ENCODE peak calls at places on chromosomes 16 and 17, in eight cellular contexts. S is lung microvascular endothelial cell, K is SK-N-SH, J is B cell, M is NCI-H2081, A is spleen, V is GM04503, E is T-helper 17 cell. G is an unnamed sample.

GRCh38 chr17:62754696-62755095 is 53.4 kb downstream of the MARCHF10 start:
- DNase-seq in E (no peak), J (no peak), M (no peak), A (no peak), S (no peak), V (no peak), K (no peak), G (no peak)

GRCh38 chr17:4142107-4142900 is 526 bp downstream of the ZZEF1 start:
- DNase-seq in J (no peak), A (no peak), K (no peak), M (no peak), E (peak; percentile 30), V (no peak), S (peak; percentile 52), G (no peak)

GRCh38 chr17:2695961-2696760 is 15.4 kb downstream of the CLUH start:
- DNase-seq in J (peak; percentile 47), A (peak; percentile 74), S (no peak), V (no peak), K (peak; percentile 32), M (no peak), E (no peak), G (no peak)

GRCh38 chr17:1830288-1830687 is 483 bp downstream of the RPA1 start:
- DNase-seq in S (peak; percentile 7), E (no peak), V (no peak), A (no peak), J (no peak), K (peak; percentile 27), M (no peak), G (peak; percentile 5)

GRCh38 chr16:71230122-71230845 is at the start of gene HYDIN:
- DNase-seq in A (no peak), V (no peak), K (peak; percentile 91), M (peak; percentile 71), E (no peak), S (peak; percentile 21), J (no peak), G (peak; percentile 66)

GRCh38 chr17:29451338-29451737 is 61.2 kb downstream of the TAOK1 start:
- DNase-seq in M (no peak), S (no peak), K (no peak), A (no peak), V (no peak), J (no peak), E (no peak), G (no peak)

GRCh38 chr17:38485146-38485468 is 56.8 kb downstream of the ARHGAP23 start:
- DNase-seq in S (no peak), V (no peak), A (no peak), J (no peak), K (no peak), E (no peak), M (no peak), G (no peak)

GRCh38 chr16:11245988-11246387 is 10.0 kb downstream of the SOCS1 start:
- DNase-seq in J (no peak), V (no peak), E (no peak), K (no peak), A (no peak), M (no peak), S (no peak), G (no peak)

GRCh38 chr16:1105888-1106620 is 10.0 kb upstream of the C1QTNF8 start:
- DNase-seq in K (peak; percentile 98), M (no peak), V (no peak), S (peak; percentile 59), E (no peak), J (peak; percentile 78), A (peak; percentile 82), G (peak; percentile 2)

GRCh38 chr16:57742543-57742942 is 7.0 kb downstream of the KATNB1 start:
- DNase-seq in A (no peak), E (no peak), J (no peak), V (no peak), S (no peak), K (no peak), M (peak; percentile 55), G (peak; percentile 83)

GRCh38 chr17:50133769-50134099 is 3.8 kb upstream of the SAMD14 start:
- DNase-seq in J (no peak), A (no peak), V (no peak), S (no peak), E (no peak), K (no peak), M (no peak), G (no peak)

GRCh38 chr16:57619606-57620315 is 8.7 kb upstream of the ADGRG1 start:
- DNase-seq in M (peak; percentile 45), E (no peak), K (no peak), V (no peak), S (no peak), J (no peak), A (peak; percentile 67), G (no peak)

GRCh38 chr17:34613064-34614019 is 34.0 kb downstream of the TMEM132E start:
- DNase-seq in K (peak; percentile 77), J (no peak), M (no peak), S (no peak), A (no peak), E (no peak), V (no peak), G (peak; percentile 11)

GRCh38 chr16:9102943-9103342 is 11.5 kb downstream of the HAPSTR1 start:
- DNase-seq in K (no peak), E (no peak), A (no peak), J (no peak), M (no peak), V (no peak), S (no peak), G (no peak)

GRCh38 chr17:55632236-55632635 is 90.4 kb downstream of the TMEM100 start:
- DNase-seq in K (no peak), V (no peak), A (no peak), J (no peak), E (no peak), M (no peak), S (no peak), G (no peak)

GRCh38 chr16:4272114-4272954 is 489 bp downstream of the TFAP4 start:
- DNase-seq in K (peak; percentile 75), S (peak; percentile 40), V (no peak), M (peak; percentile 18), J (peak; percentile 84), A (peak; percentile 93), E (no peak), G (peak; percentile 32)

GRCh38 chr17:44203731-44204452 is 4.2 kb upstream of the ATXN7L3 start:
- DNase-seq in M (peak; percentile 29), J (peak; percentile 62), K (peak; percentile 76), V (no peak), S (peak; percentile 56), E (no peak), A (no peak), G (peak; percentile 61)

GRCh38 chr17:30031214-30031869 is 85.3 kb upstream of the NSRP1 start:
- DNase-seq in A (no peak), V (no peak), S (no peak), J (no peak), K (no peak), E (no peak), M (no peak), G (no peak)

GRCh38 chr17:35942588-35943186 is 826 bp downstream of the LYZL6 start:
- DNase-seq in J (no peak), V (no peak), S (no peak), A (no peak), M (no peak), E (no peak), K (no peak), G (no peak)

GRCh38 chr17:77382966-77383612 is 242.3 kb downstream of the SEC14L1 start:
- DNase-seq in E (no peak), J (no peak), S (no peak), M (no peak), K (no peak), A (no peak), V (no peak), G (no peak)

G was measured in NCI-H748 treated with DMSO at 0.1 percent for 48 hours.